ENCODE peak calls at places on chromosomes 11 and 22, in six cellular contexts. X, B, K, R, C and D are unnamed samples.

GRCh38 chr11:121656333-121657090 is 203.7 kb upstream of the SORL1-AS1 start:
- DNase-seq in X (no peak), K (no peak), R (no peak), C (no peak), B (no peak), D (no peak)

GRCh38 chr11:46305295-46305694 is 27.8 kb downstream of the CREB3L1 start:
- DNase-seq in B (no peak), X (no peak), C (no peak), R (no peak), K (no peak), D (no peak)

GRCh38 chr22:50201191-50202129 is 649 bp downstream of the SELENOO start:
- DNase-seq in B (no peak), C (peak; percentile 43), K (peak; percentile 46), R (peak; percentile 88), X (peak; percentile 64), D (no peak)

GRCh38 chr11:79939111-79939510 is 498.3 kb upstream of the TENM4 start:
- DNase-seq in C (no peak), X (no peak), K (no peak), B (no peak), R (no peak), D (no peak)

GRCh38 chr11:9821008-9821752 is 157.3 kb downstream of the SWAP70 start:
- DNase-seq in B (no peak), C (no peak), K (no peak), X (no peak), R (no peak), D (no peak)

GRCh38 chr11:22130462-22131053 is 62.3 kb upstream of the ANO5 start:
- DNase-seq in B (no peak), X (no peak), R (no peak), C (no peak), K (no peak), D (no peak)

GRCh38 chr11:74002832-74003231 is 6.1 kb downstream of the UCP3 start:
- DNase-seq in C (no peak), R (no peak), X (no peak), K (no peak), B (no peak), D (no peak)

GRCh38 chr11:69598147-69598546 is 42.8 kb upstream of the CCND1 start:
- DNase-seq in C (no peak), B (no peak), X (peak; percentile 12), R (no peak), K (no peak), D (no peak)

GRCh38 chr11:10325398-10326079 is 20.7 kb downstream of the ADM start:
- DNase-seq in K (no peak), B (no peak), X (no peak), C (no peak), R (no peak), D (no peak)

GRCh38 chr11:77569671-77570070 is 20.1 kb upstream of the AQP11 start:
- DNase-seq in C (no peak), X (no peak), B (no peak), R (no peak), K (no peak), D (no peak)

GRCh38 chr11:58334708-58335107 is 24.2 kb downstream of the OR5B17 start:
- DNase-seq in X (no peak), K (no peak), C (no peak), B (no peak), R (no peak), D (no peak)

GRCh38 chr11:34346551-34346950 is 11.3 kb downstream of the ABTB2 start:
- DNase-seq in C (peak; percentile 53), K (no peak), R (no peak), B (no peak), X (no peak), D (no peak)

GRCh38 chr11:14644396-14645246 is 1.0 kb downstream of the PDE3B start:
- DNase-seq in C (peak; percentile 46), B (no peak), R (peak; percentile 82), K (peak; percentile 31), X (peak; percentile 45), D (no peak)

GRCh38 chr11:62879554-62879953 is 1.1 kb upstream of the SLC3A2 start:
- DNase-seq in C (no peak), X (no peak), B (peak; percentile 38), K (no peak), R (no peak), D (no peak)

GRCh38 chr11:115423728-115424459 is 80.3 kb downstream of the CADM1 start:
- DNase-seq in R (no peak), B (no peak), K (no peak), X (no peak), C (no peak), D (no peak)

DNA sequence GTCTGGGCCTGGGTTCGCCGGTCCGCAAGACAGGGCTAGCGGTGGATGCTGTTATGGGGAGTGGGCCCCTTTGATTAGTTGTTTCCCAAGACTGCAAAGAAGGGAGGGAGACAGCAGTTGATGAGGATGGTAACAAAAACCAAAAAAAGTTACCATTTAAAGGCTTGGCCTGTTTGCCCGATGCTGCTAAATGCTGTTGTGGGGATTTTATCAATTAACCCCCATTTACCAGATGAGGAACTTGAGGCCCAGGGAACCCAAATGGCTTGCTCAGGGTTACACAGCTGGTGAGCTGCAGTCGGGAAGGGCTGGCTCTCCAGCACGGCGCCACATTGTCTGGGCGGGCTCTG is 3.4 kb downstream of the TRPT1 start:
- DNase-seq in K (no peak), X (no peak), C (no peak), R (no peak), B (no peak), D (no peak)
- H3K9me3 ChIP-seq in K (no peaks in the 10 kb centered on the region), X (no peaks in the 10 kb centered on the region), C (no peaks in the 10 kb centered on the region), R (no peaks in the 10 kb centered on the region), B (no peaks in the 10 kb centered on the region), D (no peaks in the 10 kb centered on the region)

GRCh38 chr11:128509990-128510389 is 77.4 kb downstream of the ETS1 start:
- DNase-seq in B (no peak), R (no peak), C (no peak), K (no peak), X (no peak), D (no peak)

GRCh38 chr11:128512478-128513127 is 74.8 kb downstream of the ETS1 start:
- DNase-seq in K (no peak), C (no peak), X (no peak), R (no peak), B (no peak), D (no peak)

GRCh38 chr11:128508785-128509518 is 78.4 kb downstream of the ETS1 start:
- DNase-seq in B (no peak), C (no peak), X (no peak), R (no peak), K (no peak), D (no peak)

GRCh38 chr11:128513915-128514681 is 73.3 kb downstream of the ETS1 start:
- DNase-seq in K (no peak), X (no peak), C (no peak), R (no peak), B (no peak), D (no peak)

DNA sequence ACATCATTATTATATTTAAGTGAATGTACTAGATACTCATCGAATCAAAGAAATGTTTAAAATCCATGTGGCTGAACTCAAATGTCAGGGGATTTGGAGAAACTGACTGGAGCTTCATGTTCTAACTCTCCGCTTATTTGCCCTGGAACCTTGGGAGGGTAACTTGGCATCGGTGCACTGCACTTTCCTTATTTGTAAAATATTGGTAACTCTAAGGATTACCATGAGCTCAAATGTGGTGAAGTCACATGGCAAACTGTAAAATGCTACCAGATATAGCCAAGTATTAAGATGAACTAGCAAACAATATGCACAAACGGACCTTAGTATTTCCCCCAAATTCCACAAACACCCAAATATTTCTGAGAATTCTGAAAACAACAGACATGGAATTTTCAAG is 75.6 kb downstream of the ETS1 start:
- DNase-seq in X (no peak), C (no peak), B (no peak), R (no peak), K (no peak), D (no peak)
- H3K4me1 ChIP-seq in X (peaks cover 50% of the 10 kb centered on the region), C (peaks cover 98% of the 10 kb centered on the region), B (peaks cover 56% of the 10 kb centered on the region), R (peaks cover 60% of the 10 kb centered on the region), K (no peaks in the 10 kb centered on the region), D (peaks cover 28% of the 10 kb centered on the region)

DNA sequence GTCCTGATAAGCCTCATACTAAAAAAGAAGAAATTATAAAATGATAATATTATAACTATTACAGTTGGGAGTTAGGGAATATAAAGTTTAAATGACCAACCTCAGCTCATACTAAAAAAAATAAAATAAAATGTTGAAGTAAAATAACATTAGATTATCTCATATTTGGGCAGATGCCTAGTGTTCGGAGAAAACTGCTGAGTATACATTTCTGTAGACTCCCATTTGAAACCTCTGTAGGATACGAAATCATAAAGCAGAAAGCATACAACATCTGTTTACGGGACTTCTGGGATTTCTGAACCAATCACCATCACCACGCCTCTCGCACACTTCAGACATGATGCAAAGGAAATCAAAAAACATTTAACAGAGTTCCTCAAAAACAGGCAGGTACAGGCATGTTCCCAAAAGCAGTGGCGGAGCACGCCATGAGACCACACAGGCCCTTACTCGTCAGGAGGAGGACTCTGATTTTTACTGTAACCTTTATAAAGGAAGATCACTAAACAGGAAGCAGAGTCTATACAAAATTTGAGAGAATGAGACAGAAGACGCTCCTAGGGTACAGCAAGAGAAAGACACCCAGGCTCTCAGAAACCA is 8.6 kb downstream of the ZNF195 start:
- DNase-seq in R (no peak), B (no peak), K (no peak), C (no peak), X (no peak), D (no peak)
- H3K9me3 ChIP-seq in R (no peaks in the 10 kb centered on the region), B (no peaks in the 10 kb centered on the region), K (peaks cover 19% of the 10 kb centered on the region), C (no peaks in the 10 kb centered on the region), X (no peaks in the 10 kb centered on the region), D (no peaks in the 10 kb centered on the region)

DNA sequence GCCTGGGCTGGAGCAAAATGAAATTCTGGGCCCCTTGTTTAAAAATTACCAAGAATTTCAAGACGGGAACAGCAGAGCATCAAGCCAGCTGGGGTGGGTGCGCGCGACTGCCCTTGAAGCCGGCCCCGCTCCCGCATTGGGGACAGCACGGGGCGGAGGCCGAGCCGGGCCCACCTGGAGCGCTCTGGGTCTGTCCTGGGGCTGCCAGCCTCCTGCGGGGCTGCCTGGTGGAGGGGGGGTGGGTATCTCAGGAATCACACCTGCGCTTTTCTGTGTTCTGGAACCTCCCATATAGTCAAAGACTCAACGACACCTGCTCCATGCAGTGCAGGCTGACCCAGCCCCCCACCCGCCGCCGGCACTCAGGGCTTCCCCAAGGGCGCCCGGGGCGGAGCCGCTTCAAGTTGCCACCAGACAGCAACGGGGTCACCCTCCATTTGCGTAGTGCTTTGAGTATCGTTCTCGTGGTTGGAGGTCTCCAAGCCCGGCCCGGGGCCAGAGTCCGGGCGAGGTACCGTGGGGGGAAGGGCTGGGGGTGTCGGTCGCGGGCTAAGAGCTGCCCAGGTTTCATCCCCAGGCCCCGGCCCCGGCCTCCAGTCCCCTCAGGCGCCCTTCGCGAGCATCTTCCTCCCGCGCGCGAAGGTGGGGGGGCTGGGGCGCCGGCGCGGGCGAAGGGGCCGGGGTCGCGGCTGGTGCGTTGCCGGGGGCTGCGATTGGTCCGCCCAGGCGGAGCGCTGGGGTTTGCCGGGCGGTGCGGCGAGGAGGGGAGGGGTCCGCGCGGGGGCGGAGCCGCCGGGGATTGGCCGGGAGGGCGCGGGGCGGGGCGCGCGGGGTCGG is 6.6 kb downstream of the TSPAN4 start:
- DNase-seq in X (no peak), B (no peak), K (no peak), C (no peak), R (no peak), D (no peak)
- H3K4me1 ChIP-seq in X (peaks cover 48% of the 10 kb centered on the region), B (peaks cover 23% of the 10 kb centered on the region), K (peaks cover 84% of the 10 kb centered on the region), C (peaks cover 54% of the 10 kb centered on the region), R (peaks cover 19% of the 10 kb centered on the region), D (peaks cover 56% of the 10 kb centered on the region)

DNA sequence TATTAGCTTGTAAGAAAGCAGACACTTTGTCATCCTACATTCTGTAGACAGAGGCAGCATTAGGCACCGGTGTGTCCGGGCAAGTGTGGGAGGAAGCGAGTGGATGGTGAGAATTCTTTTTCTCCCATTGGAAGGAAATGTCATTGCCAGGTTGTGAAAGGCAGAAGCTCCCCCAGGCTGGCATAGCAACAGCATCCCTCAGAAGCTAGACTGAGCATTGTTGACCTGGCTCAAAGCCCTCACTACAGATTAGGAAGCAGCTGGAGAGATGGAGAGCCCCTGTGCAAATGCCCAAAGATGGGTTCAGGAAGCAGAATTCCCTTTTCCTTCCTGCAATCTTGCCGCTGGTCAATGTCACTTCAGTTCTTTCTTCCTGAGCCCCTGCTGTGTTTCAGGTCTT is 1299.3 kb downstream of the TBC1D22A start:
- DNase-seq in B (no peak), C (no peak), X (no peak), K (no peak), R (no peak), D (no peak)
- H3K9me3 ChIP-seq in B (no peaks in the 10 kb centered on the region), C (no peaks in the 10 kb centered on the region), X (no peaks in the 10 kb centered on the region), K (no peaks in the 10 kb centered on the region), R (no peaks in the 10 kb centered on the region), D (no peaks in the 10 kb centered on the region)